ENCODE peak calls at places on chromosomes 2 and 18, in five cellular contexts. S, F, B, P and H are unnamed samples.

GRCh38 chr2:115738138-115738537 is 1295.7 kb downstream of the DPP10 start:
- DNase-seq in S (no peak), F (no peak), B (no peak), P (no peak), H (no peak)

GRCh38 chr2:163943403-163944356 is 207.9 kb upstream of the FIGN start:
- DNase-seq in P (no peak), S (peak; percentile 96), F (peak; percentile 21), B (no peak), H (peak; percentile 61)

GRCh38 chr2:54975175-54975574 is 75.1 kb downstream of the RTN4 start:
- DNase-seq in P (no peak), B (no peak), F (no peak), S (no peak), H (no peak)

GRCh38 chr2:42545714-42546390 is 22.6 kb upstream of the MTA3 start:
- DNase-seq in P (no peak), S (no peak), F (peak; percentile 82), B (no peak), H (peak; percentile 89)

GRCh38 chr2:178807227-178808008 is at the start of gene TTN:
- DNase-seq in F (no peak), P (no peak), S (no peak), B (no peak), H (no peak)

GRCh38 chr2:149972039-149972438 is 384.5 kb upstream of the MMADHC start:
- DNase-seq in F (no peak), P (no peak), S (no peak), B (no peak), H (no peak)

GRCh38 chr18:40159141-40160017 is 1795.7 kb upstream of the PIK3C3 start:
- DNase-seq in F (no peak), S (peak; percentile 35), P (peak; percentile 1), B (peak; percentile 13), H (peak; percentile 71)

GRCh38 chr18:55396979-55397378 is 191.0 kb downstream of the TCF4 start:
- DNase-seq in F (no peak), B (no peak), S (no peak), P (no peak), H (no peak)

GRCh38 chr2:165594935-165595255 is 125.4 kb downstream of the CSRNP3 start:
- DNase-seq in B (no peak), S (no peak), F (no peak), P (peak; percentile 77), H (no peak)

GRCh38 chr18:10299686-10300085 is 154.7 kb upstream of the APCDD1 start:
- DNase-seq in S (no peak), F (no peak), P (no peak), B (no peak), H (no peak)

GRCh38 chr2:174888136-174888535 is 117.0 kb downstream of the CHN1 start:
- DNase-seq in F (no peak), B (no peak), P (no peak), S (no peak), H (no peak)

GRCh38 chr2:51812138-51812866 is 780.4 kb upstream of the NRXN1 start:
- DNase-seq in F (no peak), S (no peak), B (no peak), P (no peak), H (no peak)

GRCh38 chr2:152322222-152322621 is 12.8 kb upstream of the FMNL2 start:
- DNase-seq in S (no peak), P (no peak), F (no peak), B (no peak), H (no peak)

GRCh38 chr2:230779141-230779523 is 66.5 kb downstream of the CAB39 start:
- DNase-seq in B (no peak), S (no peak), P (no peak), F (no peak), H (no peak)

GRCh38 chr2:74939919-74940812 is 18.3 kb upstream of the POLE4 start:
- DNase-seq in P (no peak), B (peak; percentile 31), S (peak; percentile 100), F (no peak), H (no peak)

GRCh38 chr2:207444756-207445155 is 85.0 kb upstream of the CREB1 start:
- DNase-seq in S (no peak), B (no peak), P (no peak), F (no peak), H (no peak)

GRCh38 chr18:61443311-61443710 is 110.1 kb downstream of the CDH20 start:
- DNase-seq in P (no peak), B (no peak), F (no peak), S (no peak), H (no peak)

GRCh38 chr2:9071032-9071431 is 67.5 kb upstream of the MBOAT2 start:
- DNase-seq in B (peak; percentile 71), P (no peak), F (peak; percentile 21), S (peak; percentile 42), H (no peak)

GRCh38 chr2:12120281-12121150 is 374.1 kb downstream of the LPIN1 start:
- DNase-seq in P (no peak), B (no peak), S (no peak), F (no peak), H (no peak)

GRCh38 chr2:105682401-105682800 is 62.3 kb upstream of the NCK2 start:
- DNase-seq in S (no peak), F (no peak), P (no peak), B (no peak), H (no peak)

GRCh38 chr2:130808482-130809268 is 28.0 kb upstream of the ARHGEF4 start:
- DNase-seq in B (no peak), F (no peak), S (no peak), P (no peak), H (no peak)

DNA sequence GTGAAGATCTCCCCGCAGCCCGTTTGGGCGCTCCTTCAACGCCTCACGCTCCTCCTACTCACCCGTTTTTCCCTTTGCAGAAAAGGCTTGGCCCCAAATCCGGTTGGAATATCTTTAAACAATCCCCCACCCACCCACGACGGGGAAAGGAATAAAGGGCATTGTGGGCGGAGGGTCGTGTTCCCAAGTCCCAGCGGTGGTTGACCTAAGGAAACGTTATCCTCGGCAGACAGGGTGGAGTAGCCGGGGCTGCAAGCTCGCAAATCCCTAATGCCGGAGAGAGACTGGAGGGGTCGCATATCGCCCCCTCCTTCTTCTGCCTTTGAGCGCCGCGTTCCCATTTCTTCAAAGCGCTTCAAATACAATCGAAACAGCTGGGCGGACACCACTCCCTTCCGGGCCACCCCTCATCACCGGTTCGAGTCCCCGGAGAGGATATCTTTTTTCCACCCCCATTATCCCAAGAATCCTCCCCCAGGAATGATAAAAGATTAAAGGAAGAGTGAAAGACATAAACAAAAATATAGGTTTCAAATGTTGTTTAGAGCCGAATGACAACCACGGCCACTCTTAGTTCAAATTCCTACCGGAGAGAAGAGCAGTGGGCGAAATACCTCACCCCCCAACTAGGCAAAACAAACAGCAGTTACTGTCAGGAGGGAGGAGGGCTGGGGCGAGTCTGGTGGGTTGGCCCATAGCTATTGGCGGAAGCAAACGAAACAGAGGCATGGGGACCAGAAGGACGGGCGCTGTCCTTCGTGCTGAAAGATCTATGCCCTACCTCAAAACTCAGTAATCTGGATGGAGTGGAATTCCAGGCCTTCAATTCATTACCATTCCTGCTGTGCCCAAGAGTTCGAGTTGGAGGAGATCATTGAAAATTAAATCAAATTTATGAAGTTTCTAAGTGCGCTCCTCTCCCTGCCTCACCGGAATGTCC is 2.8 kb upstream of the GAD1 start:
- DNase-seq in P (no peak), S (peak; percentile 41), B (peak; percentile 70), F (no peak), H (peak; percentile 95)
- TF ChIP-seq CREB1 in P (no peak), S (no peak), B (no peak), F (no peak), H (peak; percentile 38)

GRCh38 chr2:236578411-236578846 is 8.8 kb downstream of the ACKR3 start:
- DNase-seq in P (no peak), S (no peak), B (no peak), F (no peak), H (no peak)

GRCh38 chr2:236578980-236579745 is 9.5 kb downstream of the ACKR3 start:
- DNase-seq in B (no peak), S (no peak), F (no peak), P (no peak), H (peak; percentile 33)

GRCh38 chr2:236576978-236577377 is 7.4 kb downstream of the ACKR3 start:
- DNase-seq in F (no peak), S (no peak), P (no peak), B (no peak), H (no peak)

GRCh38 chr2:236576053-236576452 is 6.4 kb downstream of the ACKR3 start:
- DNase-seq in F (peak; percentile 23), P (no peak), B (no peak), S (no peak), H (peak; percentile 56)

DNA sequence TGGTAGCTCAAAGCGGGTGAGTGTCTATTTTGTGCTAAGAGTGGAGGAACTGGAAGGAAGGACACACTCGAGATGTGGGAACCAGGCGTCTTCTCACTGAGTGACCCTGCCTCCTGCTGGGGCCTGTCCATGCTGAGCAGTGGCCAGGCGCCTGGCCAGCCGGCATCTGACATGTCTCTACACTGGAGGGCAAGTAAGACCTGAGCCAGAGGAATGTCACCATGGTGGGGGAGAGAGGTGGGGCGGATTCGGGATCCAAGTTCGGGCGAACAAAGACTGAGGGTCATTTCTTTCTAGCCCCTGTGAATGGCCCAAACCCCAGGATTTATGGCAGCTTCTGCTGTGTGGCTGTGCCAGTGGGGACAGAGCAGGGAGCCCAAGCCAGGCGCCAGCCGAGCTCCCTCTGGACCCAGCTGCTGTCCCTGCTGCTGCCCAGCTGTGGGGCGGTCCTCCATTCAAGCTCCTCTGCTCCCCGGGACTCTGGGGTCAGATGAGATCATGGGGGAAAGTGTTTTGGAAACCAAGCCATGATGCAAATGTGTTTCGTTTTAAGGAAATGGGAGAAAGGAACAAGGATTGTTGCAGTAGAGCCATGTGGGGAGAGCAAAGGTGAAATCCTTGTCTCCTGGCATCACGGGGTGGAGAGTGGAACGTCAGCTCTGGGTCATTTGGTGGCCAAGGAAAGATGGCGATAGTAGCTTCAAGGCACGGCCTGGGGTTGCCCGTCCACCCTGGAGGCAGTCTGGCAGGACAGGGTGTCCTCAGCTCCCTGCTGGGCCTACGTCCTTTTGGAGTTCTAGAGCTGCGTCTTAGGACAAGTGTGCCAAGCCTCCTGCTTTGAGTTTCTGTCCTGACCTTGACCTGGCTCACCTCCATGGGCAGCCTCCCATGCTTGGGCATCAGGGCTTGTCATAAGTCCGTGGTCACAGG is 8.1 kb downstream of the ACKR3 start:
- DNase-seq in F (no peak), P (no peak), S (no peak), B (no peak), H (no peak)
- TF ChIP-seq POLR2AphosphoS5 in F (no peak), P (no peak), S (no peak), B (no peak), H (no peak)

DNA sequence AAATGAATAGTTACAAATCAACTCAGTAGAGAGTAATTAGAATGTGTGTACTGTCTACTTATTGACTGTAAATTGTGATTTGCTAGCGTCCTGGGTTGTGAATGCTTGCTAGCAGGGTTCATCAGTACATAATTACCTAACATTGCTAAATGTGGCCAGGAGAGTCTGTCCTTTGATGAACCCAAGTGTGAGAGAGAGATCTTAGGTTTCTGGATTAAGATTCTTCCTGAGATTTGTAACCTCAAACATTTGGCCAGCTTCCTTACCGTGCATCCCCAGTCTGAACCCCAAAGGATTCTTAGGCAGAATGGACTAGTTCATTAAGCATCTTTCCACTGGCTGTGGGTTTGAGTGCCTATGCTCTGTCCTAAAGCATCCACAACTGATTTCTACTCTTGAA is 84.0 kb upstream of the ITPRID2 start:
- DNase-seq in B (no peak), F (no peak), P (no peak), S (no peak), H (no peak)
- H2AFZ ChIP-seq in B (peak overlapping the region; percentile 9), F (no peak overlapping the region), P (no peak overlapping the region), S (no peak overlapping the region), H (no peak overlapping the region)

DNA sequence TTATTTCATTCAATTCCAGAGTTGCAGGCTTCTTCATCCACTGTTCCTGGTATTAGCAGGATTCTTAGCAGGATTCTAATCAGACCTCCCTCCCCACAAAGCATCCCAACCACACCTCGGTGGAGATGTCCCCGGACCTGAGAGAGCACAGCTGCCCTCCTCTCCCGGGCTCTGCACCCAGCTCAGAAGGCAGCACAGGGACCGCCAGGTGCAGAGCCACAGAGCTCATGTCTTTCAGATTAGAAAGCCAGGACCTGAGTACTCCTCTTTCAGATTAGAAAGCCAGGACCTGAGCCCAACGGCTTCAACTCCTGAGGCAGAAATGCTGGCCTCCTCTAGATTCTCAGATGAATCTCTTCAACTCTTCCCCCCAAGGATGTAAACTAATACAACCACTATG is 152.3 kb downstream of the MYO5B start:
- DNase-seq in F (no peak), S (no peak), P (no peak), B (no peak), H (peak; percentile 30)
- TF ChIP-seq CREB1 in F (no peak), S (no peak), P (no peak), B (no peak), H (no peak)